ENCODE peak calls at places on chromosomes 5 and 9, in seven cellular contexts. J, U, S, D, H, B and W are unnamed samples.

GRCh38 chr5:150626853-150627276 is 13.6 kb upstream of the SYNPO start:
- DNase-seq in J (no peak), U (peak), S (no peak), D (no peak), H (no peak), B (no peak), W (no peak)

GRCh38 chr9:118209343-118209742 is 505.1 kb downstream of the TLR4 start:
- DNase-seq in J (no peak), U (no peak), S (no peak), D (no peak), H (no peak), B (no peak), W (no peak)

GRCh38 chr9:127732444-127732843 is 2.6 kb downstream of the TOR2A start:
- DNase-seq in J (no peak), U (no peak), S (no peak), D (no peak), H (no peak), B (no peak), W (no peak)

GRCh38 chr9:93231121-93231694 is 47.3 kb downstream of the WNK2 start:
- DNase-seq in J (no peak), U (peak), S (no peak), D (no peak), H (no peak), B (no peak), W (no peak)

GRCh38 chr9:11159318-11159862 is 546.6 kb upstream of the PTPRD start:
- DNase-seq in J (no peak), U (no peak), S (no peak), D (no peak), H (no peak), B (no peak), W (no peak)

GRCh38 chr5:136001531-136001930 is 27.3 kb upstream of the TGFBI start:
- DNase-seq in J (peak), U (no peak), S (no peak), D (no peak), H (peak), B (peak), W (no peak)

GRCh38 chr9:126276056-126276728 is 50.4 kb upstream of the MVB12B start:
- DNase-seq in J (no peak), U (no peak), S (no peak), D (no peak), H (no peak), B (no peak), W (no peak)

GRCh38 chr9:121880343-121880742 is 212.8 kb downstream of the TTLL11 start:
- DNase-seq in J (no peak), U (no peak), S (no peak), D (no peak), H (no peak), B (no peak), W (no peak)

GRCh38 chr5:128681764-128682664 is 144.0 kb upstream of the FBN2 start:
- DNase-seq in J (no peak), U (no peak), S (no peak), D (no peak), H (no peak), B (no peak), W (no peak)

GRCh38 chr9:106864533-106865143 is 1.7 kb downstream of the ZNF462 start:
- DNase-seq in J (peak), U (peak), S (no peak), D (no peak), H (no peak), B (no peak), W (no peak)

GRCh38 chr9:107782381-107782780 is 292.8 kb upstream of the KLF4 start:
- DNase-seq in J (peak), U (no peak), S (no peak), D (no peak), H (peak), B (no peak), W (no peak)

GRCh38 chr5:8013951-8014844 is 145.2 kb downstream of the MTRR start:
- DNase-seq in J (no peak), U (no peak), S (no peak), D (no peak), H (no peak), B (no peak), W (no peak)

GRCh38 chr9:127809002-127809561 is 6.4 kb downstream of the FPGS start:
- DNase-seq in J (no peak), U (no peak), S (no peak), D (no peak), H (no peak), B (no peak), W (no peak)

GRCh38 chr5:6220346-6221088 is 157.8 kb downstream of the MED10 start:
- DNase-seq in J (no peak), U (no peak), S (no peak), D (no peak), H (no peak), B (no peak), W (no peak)

GRCh38 chr5:66151491-66151890 is 7.4 kb downstream of the SREK1 start:
- DNase-seq in J (no peak), U (no peak), S (no peak), D (no peak), H (no peak), B (no peak), W (no peak)

GRCh38 chr9:15244001-15244441 is 63.0 kb downstream of the TTC39B start:
- DNase-seq in J (no peak), U (no peak), S (no peak), D (peak), H (no peak), B (no peak), W (no peak)

GRCh38 chr5:135236187-135236835 is 162.7 kb downstream of the MACROH2A1 start:
- DNase-seq in J (no peak), U (no peak), S (no peak), D (no peak), H (no peak), B (peak), W (no peak)

GRCh38 chr9:93136011-93136440 is 2.0 kb upstream of the NINJ1 start:
- DNase-seq in J (no peak), U (no peak), S (no peak), D (no peak), H (no peak), B (no peak), W (no peak)

GRCh38 chr9:16974436-16974835 is 104.0 kb upstream of the BNC2 start:
- DNase-seq in J (no peak), U (no peak), S (no peak), D (no peak), H (no peak), B (no peak), W (no peak)